ENCODE peak calls at places on chromosomes 1 and 21, in eight cellular contexts. One of them, this sample, is unnamed.

GRCh38 chr21:45225041-45225740 is 62.5 kb downstream of the POFUT2 start:
- DNase-seq in K562: no peak
- DNase-seq in upper lobe of left lung: no peak
- DNase-seq in NB4: no peak
- DNase-seq in skeletal muscle cell: no peak
- DNase-seq in aorta: no peak
- DNase-seq in breast epithelium: no peak
- DNase-seq in foreskin fibroblast: no peak
- DNase-seq in this sample: no peak

GRCh38 chr1:221478050-221478949 is 263.6 kb downstream of the DUSP10 start:
- DNase-seq in K562: peak
- DNase-seq in upper lobe of left lung: peak
- DNase-seq in NB4: peak
- DNase-seq in skeletal muscle cell: peak
- DNase-seq in aorta: peak
- DNase-seq in breast epithelium: no peak
- DNase-seq in foreskin fibroblast: peak
- DNase-seq in this sample: peak

GRCh38 chr1:56577859-56578663 is 1.3 kb downstream of the PLPP3 start:
- DNase-seq in K562: no peak
- DNase-seq in upper lobe of left lung: peak
- DNase-seq in NB4: peak
- DNase-seq in skeletal muscle cell: no peak
- DNase-seq in aorta: peak
- DNase-seq in breast epithelium: peak
- DNase-seq in foreskin fibroblast: peak
- DNase-seq in this sample: peak

GRCh38 chr1:64404202-64404601 is 65.7 kb upstream of the CACHD1 start:
- DNase-seq in K562: no peak
- DNase-seq in upper lobe of left lung: no peak
- DNase-seq in NB4: no peak
- DNase-seq in skeletal muscle cell: no peak
- DNase-seq in aorta: no peak
- DNase-seq in breast epithelium: no peak
- DNase-seq in foreskin fibroblast: no peak
- DNase-seq in this sample: no peak

GRCh38 chr21:34693192-34693810 is 24.5 kb downstream of the CLIC6 start:
- DNase-seq in K562: peak
- DNase-seq in upper lobe of left lung: peak
- DNase-seq in NB4: peak
- DNase-seq in skeletal muscle cell: peak
- DNase-seq in aorta: no peak
- DNase-seq in breast epithelium: no peak
- DNase-seq in foreskin fibroblast: peak
- DNase-seq in this sample: peak

GRCh38 chr1:163307479-163308171 is 14.1 kb upstream of the NUF2 start:
- DNase-seq in K562: no peak
- DNase-seq in upper lobe of left lung: no peak
- DNase-seq in NB4: no peak
- DNase-seq in skeletal muscle cell: peak
- DNase-seq in aorta: no peak
- DNase-seq in breast epithelium: no peak
- DNase-seq in foreskin fibroblast: peak
- DNase-seq in this sample: no peak

GRCh38 chr1:162854245-162854860 is 6.6 kb downstream of the CCDC190 start:
- DNase-seq in K562: peak
- DNase-seq in upper lobe of left lung: peak
- DNase-seq in NB4: peak
- DNase-seq in skeletal muscle cell: no peak
- DNase-seq in aorta: peak
- DNase-seq in breast epithelium: peak
- DNase-seq in foreskin fibroblast: peak
- DNase-seq in this sample: peak

GRCh38 chr1:30981172-30981571 is 72.6 kb upstream of the SDC3 start:
- DNase-seq in K562: no peak
- DNase-seq in upper lobe of left lung: no peak
- DNase-seq in NB4: no peak
- DNase-seq in skeletal muscle cell: peak
- DNase-seq in aorta: no peak
- DNase-seq in breast epithelium: no peak
- DNase-seq in foreskin fibroblast: no peak
- DNase-seq in this sample: no peak

GRCh38 chr1:183218981-183219621 is 33.0 kb downstream of the LAMC2 start:
- DNase-seq in K562: peak
- DNase-seq in upper lobe of left lung: peak
- DNase-seq in NB4: peak
- DNase-seq in skeletal muscle cell: no peak
- DNase-seq in aorta: peak
- DNase-seq in breast epithelium: peak
- DNase-seq in foreskin fibroblast: no peak
- DNase-seq in this sample: peak

GRCh38 chr1:21349693-21350092 is 59.4 kb upstream of the ECE1 start:
- DNase-seq in K562: no peak
- DNase-seq in upper lobe of left lung: no peak
- DNase-seq in NB4: no peak
- DNase-seq in skeletal muscle cell: no peak
- DNase-seq in aorta: no peak
- DNase-seq in breast epithelium: no peak
- DNase-seq in foreskin fibroblast: no peak
- DNase-seq in this sample: no peak

GRCh38 chr1:213761845-213762407 is 225.8 kb upstream of the PROX1 start:
- DNase-seq in K562: no peak
- DNase-seq in upper lobe of left lung: no peak
- DNase-seq in NB4: peak
- DNase-seq in skeletal muscle cell: no peak
- DNase-seq in aorta: no peak
- DNase-seq in breast epithelium: no peak
- DNase-seq in foreskin fibroblast: no peak
- DNase-seq in this sample: peak

GRCh38 chr1:63821650-63822049 is 47.8 kb downstream of the ROR1 start:
- DNase-seq in K562: no peak
- DNase-seq in upper lobe of left lung: peak
- DNase-seq in NB4: no peak
- DNase-seq in skeletal muscle cell: no peak
- DNase-seq in aorta: peak
- DNase-seq in breast epithelium: no peak
- DNase-seq in foreskin fibroblast: peak
- DNase-seq in this sample: no peak

GRCh38 chr1:100735244-100735643 is 15.7 kb downstream of the VCAM1 start:
- DNase-seq in K562: no peak
- DNase-seq in upper lobe of left lung: no peak
- DNase-seq in NB4: no peak
- DNase-seq in skeletal muscle cell: no peak
- DNase-seq in aorta: no peak
- DNase-seq in breast epithelium: no peak
- DNase-seq in foreskin fibroblast: no peak
- DNase-seq in this sample: no peak

GRCh38 chr1:65792671-65793358 is at the start of gene PDE4B:
- DNase-seq in K562: no peak
- DNase-seq in upper lobe of left lung: no peak
- DNase-seq in NB4: no peak
- DNase-seq in skeletal muscle cell: no peak
- DNase-seq in aorta: peak
- DNase-seq in breast epithelium: no peak
- DNase-seq in foreskin fibroblast: peak
- DNase-seq in this sample: no peak

DNA sequence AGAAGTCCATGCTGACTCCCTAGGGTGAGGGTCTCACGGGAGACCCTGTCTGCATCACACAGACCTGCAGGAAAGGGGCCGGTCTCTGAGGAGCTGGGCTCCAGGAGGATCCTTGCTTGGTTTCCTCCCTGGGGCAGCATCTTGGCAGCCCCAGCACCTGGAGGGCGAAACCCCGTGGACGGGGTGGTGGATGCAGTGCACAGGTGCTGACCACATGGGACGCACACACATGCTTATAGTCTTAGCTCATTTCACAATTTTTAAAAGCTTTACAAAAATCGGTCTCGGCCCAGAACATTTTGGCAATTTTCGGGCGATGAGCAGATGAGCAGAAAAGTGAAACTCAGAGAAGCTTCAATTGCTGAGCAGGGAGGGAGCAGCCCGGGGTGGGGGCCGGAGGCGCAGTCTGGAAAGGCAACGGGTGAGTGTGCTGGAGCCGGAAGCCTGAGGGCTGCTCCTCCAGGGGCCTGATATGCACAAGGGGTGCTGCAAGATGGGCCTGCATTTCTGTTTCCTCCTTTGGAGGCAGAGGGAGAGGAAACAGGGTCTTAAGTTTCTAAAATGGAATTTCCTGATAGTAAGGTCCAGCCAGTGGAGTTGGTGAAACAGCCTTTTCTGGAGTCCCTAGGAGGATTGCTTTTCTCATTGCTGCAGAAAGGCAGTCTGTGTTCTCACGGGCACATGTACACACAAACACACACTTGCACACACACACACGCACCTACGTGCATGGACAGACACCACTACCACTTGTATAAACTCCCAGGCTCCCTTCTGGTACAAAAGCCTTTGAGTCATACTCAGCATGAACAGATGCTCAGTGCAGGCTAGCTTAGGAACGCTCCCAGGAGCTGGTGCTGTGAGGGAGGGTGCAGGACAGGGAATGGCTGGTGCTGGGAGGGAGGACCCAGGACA is 60.7 kb downstream of the SCCPDH start:
- DNase-seq in K562: no peak
- DNase-seq in upper lobe of left lung: no peak
- DNase-seq in NB4: peak
- DNase-seq in skeletal muscle cell: peak
- DNase-seq in aorta: no peak
- DNase-seq in breast epithelium: no peak
- DNase-seq in foreskin fibroblast: peak
- DNase-seq in this sample: peak
- H3K4me3 ChIP-seq in K562: no peak
- H3K4me3 ChIP-seq in upper lobe of left lung: no peak
- H3K4me3 ChIP-seq in NB4: peak
- H3K4me3 ChIP-seq in skeletal muscle cell: peak
- H3K4me3 ChIP-seq in aorta: no peak
- H3K4me3 ChIP-seq in breast epithelium: peak
- H3K4me3 ChIP-seq in foreskin fibroblast: peak
- H3K4me3 ChIP-seq in this sample: no peak

GRCh38 chr1:25992689-25993146 is 5.1 kb downstream of the PAFAH2 start:
- DNase-seq in K562: no peak
- DNase-seq in upper lobe of left lung: no peak
- DNase-seq in NB4: no peak
- DNase-seq in skeletal muscle cell: no peak
- DNase-seq in aorta: no peak
- DNase-seq in breast epithelium: no peak
- DNase-seq in foreskin fibroblast: no peak
- DNase-seq in this sample: peak
- H3K4me3 ChIP-seq in K562: no peak
- H3K4me3 ChIP-seq in upper lobe of left lung: no peak
- H3K4me3 ChIP-seq in NB4: no peak
- H3K4me3 ChIP-seq in skeletal muscle cell: no peak
- H3K4me3 ChIP-seq in aorta: no peak
- H3K4me3 ChIP-seq in breast epithelium: no peak
- H3K4me3 ChIP-seq in foreskin fibroblast: no peak
- H3K4me3 ChIP-seq in this sample: no peak

GRCh38 chr1:223846668-223847007 is 891 bp upstream of the TP53BP2 start:
- DNase-seq in K562: peak
- DNase-seq in upper lobe of left lung: no peak
- DNase-seq in NB4: peak
- DNase-seq in skeletal muscle cell: no peak
- DNase-seq in aorta: no peak
- DNase-seq in breast epithelium: no peak
- DNase-seq in foreskin fibroblast: peak
- DNase-seq in this sample: peak
- H3K4me3 ChIP-seq in K562: peak
- H3K4me3 ChIP-seq in upper lobe of left lung: peak
- H3K4me3 ChIP-seq in NB4: peak
- H3K4me3 ChIP-seq in skeletal muscle cell: peak
- H3K4me3 ChIP-seq in aorta: peak
- H3K4me3 ChIP-seq in breast epithelium: peak
- H3K4me3 ChIP-seq in foreskin fibroblast: peak
- H3K4me3 ChIP-seq in this sample: peak

GRCh38 chr1:234148350-234148749 is 224.9 kb upstream of the COA6 start:
- DNase-seq in K562: no peak
- DNase-seq in upper lobe of left lung: no peak
- DNase-seq in NB4: no peak
- DNase-seq in skeletal muscle cell: no peak
- DNase-seq in aorta: no peak
- DNase-seq in breast epithelium: no peak
- DNase-seq in foreskin fibroblast: no peak
- DNase-seq in this sample: no peak

GRCh38 chr1:234150892-234151291 is 222.4 kb upstream of the COA6 start:
- DNase-seq in K562: no peak
- DNase-seq in upper lobe of left lung: no peak
- DNase-seq in NB4: no peak
- DNase-seq in skeletal muscle cell: no peak
- DNase-seq in aorta: no peak
- DNase-seq in breast epithelium: no peak
- DNase-seq in foreskin fibroblast: no peak
- DNase-seq in this sample: no peak

GRCh38 chr1:234148816-234149215 is 224.4 kb upstream of the COA6 start:
- DNase-seq in K562: no peak
- DNase-seq in upper lobe of left lung: no peak
- DNase-seq in NB4: no peak
- DNase-seq in skeletal muscle cell: no peak
- DNase-seq in aorta: no peak
- DNase-seq in breast epithelium: no peak
- DNase-seq in foreskin fibroblast: no peak
- DNase-seq in this sample: no peak

GRCh38 chr1:234144866-234145265 is 228.4 kb upstream of the COA6 start:
- DNase-seq in K562: no peak
- DNase-seq in upper lobe of left lung: no peak
- DNase-seq in NB4: no peak
- DNase-seq in skeletal muscle cell: no peak
- DNase-seq in aorta: no peak
- DNase-seq in breast epithelium: no peak
- DNase-seq in foreskin fibroblast: no peak
- DNase-seq in this sample: no peak

DNA sequence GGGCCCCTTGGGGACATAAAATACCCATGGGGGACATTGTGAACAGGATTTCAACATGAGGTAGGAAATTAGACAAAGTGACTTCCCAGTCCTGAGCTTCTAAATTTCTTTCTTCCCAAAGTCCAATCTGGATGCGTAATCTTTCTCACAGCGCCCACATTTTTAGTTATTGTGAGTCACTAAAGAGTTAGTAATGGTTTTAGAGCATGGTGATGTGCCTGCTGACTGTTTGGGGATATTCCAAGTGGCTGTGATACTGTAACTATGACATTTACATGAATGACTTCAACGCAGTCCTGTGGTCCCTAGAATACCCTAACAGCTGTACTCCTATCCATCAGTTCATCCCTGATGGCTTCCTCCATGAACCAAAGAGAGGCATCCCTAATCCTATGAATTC is 224.0 kb upstream of the COA6 start:
- DNase-seq in K562: no peak
- DNase-seq in upper lobe of left lung: no peak
- DNase-seq in NB4: no peak
- DNase-seq in skeletal muscle cell: no peak
- DNase-seq in aorta: no peak
- DNase-seq in breast epithelium: no peak
- DNase-seq in foreskin fibroblast: no peak
- DNase-seq in this sample: no peak
- H3K4me3 ChIP-seq in K562: no peak
- H3K4me3 ChIP-seq in upper lobe of left lung: no peak
- H3K4me3 ChIP-seq in NB4: no peak
- H3K4me3 ChIP-seq in skeletal muscle cell: no peak
- H3K4me3 ChIP-seq in aorta: no peak
- H3K4me3 ChIP-seq in breast epithelium: no peak
- H3K4me3 ChIP-seq in foreskin fibroblast: no peak
- H3K4me3 ChIP-seq in this sample: no peak

This sample was measured in DND-41.